ENCODE peak calls at places on chromosomes 7 and 10, in eight cellular contexts. One of them, this sample, is unnamed.

GRCh38 chr10:88386204-88386877 is 196.8 kb downstream of the RNLS start:
- DNase-seq in B cell: peak
- DNase-seq in esophagus muscularis mucosa: no peak
- DNase-seq in tibial nerve: no peak
- DNase-seq in GM12865: peak
- DNase-seq in Calu3: peak
- DNase-seq in GM23338: no peak
- DNase-seq in endothelial cell: no peak
- DNase-seq in this sample: peak

GRCh38 chr10:29078919-29079318 is 210.0 kb upstream of the LYZL1 start:
- DNase-seq in B cell: no peak
- DNase-seq in esophagus muscularis mucosa: no peak
- DNase-seq in tibial nerve: no peak
- DNase-seq in GM12865: no peak
- DNase-seq in Calu3: no peak
- DNase-seq in GM23338: peak
- DNase-seq in endothelial cell: no peak
- DNase-seq in this sample: no peak

GRCh38 chr10:121891103-121891502 is 36.7 kb downstream of the ATE1 start:
- DNase-seq in B cell: no peak
- DNase-seq in esophagus muscularis mucosa: no peak
- DNase-seq in tibial nerve: no peak
- DNase-seq in GM12865: no peak
- DNase-seq in Calu3: no peak
- DNase-seq in GM23338: peak
- DNase-seq in endothelial cell: no peak
- DNase-seq in this sample: no peak

GRCh38 chr10:16965740-16966447 is 148.7 kb upstream of the RSU1 start:
- DNase-seq in B cell: no peak
- DNase-seq in esophagus muscularis mucosa: no peak
- DNase-seq in tibial nerve: peak
- DNase-seq in GM12865: no peak
- DNase-seq in Calu3: peak
- DNase-seq in GM23338: peak
- DNase-seq in endothelial cell: no peak
- DNase-seq in this sample: no peak

GRCh38 chr7:98252655-98253054 is 623 bp upstream of the TECPR1 start:
- DNase-seq in B cell: no peak
- DNase-seq in esophagus muscularis mucosa: no peak
- DNase-seq in tibial nerve: no peak
- DNase-seq in GM12865: no peak
- DNase-seq in Calu3: no peak
- DNase-seq in GM23338: no peak
- DNase-seq in endothelial cell: no peak
- DNase-seq in this sample: no peak

GRCh38 chr10:88038268-88038667 is 174.8 kb downstream of the PTEN start:
- DNase-seq in B cell: no peak
- DNase-seq in esophagus muscularis mucosa: no peak
- DNase-seq in tibial nerve: no peak
- DNase-seq in GM12865: no peak
- DNase-seq in Calu3: no peak
- DNase-seq in GM23338: no peak
- DNase-seq in endothelial cell: no peak
- DNase-seq in this sample: no peak

GRCh38 chr7:90717286-90718060 is 121.4 kb downstream of the CDK14 start:
- DNase-seq in B cell: no peak
- DNase-seq in esophagus muscularis mucosa: no peak
- DNase-seq in tibial nerve: no peak
- DNase-seq in GM12865: no peak
- DNase-seq in Calu3: no peak
- DNase-seq in GM23338: no peak
- DNase-seq in endothelial cell: no peak
- DNase-seq in this sample: no peak

GRCh38 chr7:39300276-39300675 is 265.9 kb upstream of the YAE1 start:
- DNase-seq in B cell: no peak
- DNase-seq in esophagus muscularis mucosa: peak
- DNase-seq in tibial nerve: no peak
- DNase-seq in GM12865: no peak
- DNase-seq in Calu3: no peak
- DNase-seq in GM23338: no peak
- DNase-seq in endothelial cell: no peak
- DNase-seq in this sample: no peak

GRCh38 chr7:103540986-103541385 is 95.0 kb upstream of the SLC26A5 start:
- DNase-seq in B cell: no peak
- DNase-seq in esophagus muscularis mucosa: no peak
- DNase-seq in tibial nerve: no peak
- DNase-seq in GM12865: no peak
- DNase-seq in Calu3: no peak
- DNase-seq in GM23338: no peak
- DNase-seq in endothelial cell: no peak
- DNase-seq in this sample: no peak

GRCh38 chr7:114806590-114807167 is 115.2 kb upstream of the MDFIC start:
- DNase-seq in B cell: no peak
- DNase-seq in esophagus muscularis mucosa: no peak
- DNase-seq in tibial nerve: no peak
- DNase-seq in GM12865: no peak
- DNase-seq in Calu3: no peak
- DNase-seq in GM23338: no peak
- DNase-seq in endothelial cell: no peak
- DNase-seq in this sample: no peak

GRCh38 chr7:50068850-50069551 is 24.0 kb downstream of the ZPBP start:
- DNase-seq in B cell: peak
- DNase-seq in esophagus muscularis mucosa: no peak
- DNase-seq in tibial nerve: no peak
- DNase-seq in GM12865: peak
- DNase-seq in Calu3: peak
- DNase-seq in GM23338: peak
- DNase-seq in endothelial cell: no peak
- DNase-seq in this sample: peak

GRCh38 chr7:146948708-146949107 is 832.1 kb downstream of the CNTNAP2 start:
- DNase-seq in B cell: no peak
- DNase-seq in esophagus muscularis mucosa: no peak
- DNase-seq in tibial nerve: no peak
- DNase-seq in GM12865: no peak
- DNase-seq in Calu3: no peak
- DNase-seq in GM23338: no peak
- DNase-seq in endothelial cell: no peak
- DNase-seq in this sample: no peak

GRCh38 chr10:68560201-68560915 is at the start of gene TET1:
- DNase-seq in B cell: peak
- DNase-seq in esophagus muscularis mucosa: no peak
- DNase-seq in tibial nerve: peak
- DNase-seq in GM12865: peak
- DNase-seq in Calu3: peak
- DNase-seq in GM23338: peak
- DNase-seq in endothelial cell: peak
- DNase-seq in this sample: peak

GRCh38 chr7:149166630-149167352 is 19.5 kb downstream of the ZNF398 start:
- DNase-seq in B cell: no peak
- DNase-seq in esophagus muscularis mucosa: no peak
- DNase-seq in tibial nerve: no peak
- DNase-seq in GM12865: no peak
- DNase-seq in Calu3: no peak
- DNase-seq in GM23338: no peak
- DNase-seq in endothelial cell: no peak
- DNase-seq in this sample: no peak

GRCh38 chr10:3010819-3011422 is 56.4 kb upstream of the PFKP start:
- DNase-seq in B cell: no peak
- DNase-seq in esophagus muscularis mucosa: no peak
- DNase-seq in tibial nerve: no peak
- DNase-seq in GM12865: no peak
- DNase-seq in Calu3: no peak
- DNase-seq in GM23338: no peak
- DNase-seq in endothelial cell: no peak
- DNase-seq in this sample: no peak

GRCh38 chr10:21507066-21507669 is 18.3 kb downstream of the SKIDA1 start:
- DNase-seq in B cell: no peak
- DNase-seq in esophagus muscularis mucosa: no peak
- DNase-seq in tibial nerve: no peak
- DNase-seq in GM12865: no peak
- DNase-seq in Calu3: no peak
- DNase-seq in GM23338: no peak
- DNase-seq in endothelial cell: peak
- DNase-seq in this sample: no peak

GRCh38 chr10:99569971-99570370 is 37.2 kb downstream of the NKX2-3 start:
- DNase-seq in B cell: peak
- DNase-seq in esophagus muscularis mucosa: no peak
- DNase-seq in tibial nerve: no peak
- DNase-seq in GM12865: no peak
- DNase-seq in Calu3: no peak
- DNase-seq in GM23338: no peak
- DNase-seq in endothelial cell: no peak
- DNase-seq in this sample: no peak

GRCh38 chr10:91300011-91300575 is 79.6 kb downstream of the PCGF5 start:
- DNase-seq in B cell: no peak
- DNase-seq in esophagus muscularis mucosa: no peak
- DNase-seq in tibial nerve: no peak
- DNase-seq in GM12865: no peak
- DNase-seq in Calu3: no peak
- DNase-seq in GM23338: no peak
- DNase-seq in endothelial cell: no peak
- DNase-seq in this sample: no peak

GRCh38 chr10:91298224-91298862 is 77.9 kb downstream of the PCGF5 start:
- DNase-seq in B cell: peak
- DNase-seq in esophagus muscularis mucosa: no peak
- DNase-seq in tibial nerve: peak
- DNase-seq in GM12865: peak
- DNase-seq in Calu3: peak
- DNase-seq in GM23338: peak
- DNase-seq in endothelial cell: peak
- DNase-seq in this sample: peak

GRCh38 chr10:91295346-91295745 is 74.9 kb downstream of the PCGF5 start:
- DNase-seq in B cell: no peak
- DNase-seq in esophagus muscularis mucosa: no peak
- DNase-seq in tibial nerve: no peak
- DNase-seq in GM12865: no peak
- DNase-seq in Calu3: no peak
- DNase-seq in GM23338: no peak
- DNase-seq in endothelial cell: no peak
- DNase-seq in this sample: no peak

GRCh38 chr10:91294134-91294906 is 73.9 kb downstream of the PCGF5 start:
- DNase-seq in B cell: no peak
- DNase-seq in esophagus muscularis mucosa: no peak
- DNase-seq in tibial nerve: no peak
- DNase-seq in GM12865: no peak
- DNase-seq in Calu3: no peak
- DNase-seq in GM23338: no peak
- DNase-seq in endothelial cell: no peak
- DNase-seq in this sample: no peak

GRCh38 chr10:91296471-91296870 is 76.0 kb downstream of the PCGF5 start:
- DNase-seq in B cell: no peak
- DNase-seq in esophagus muscularis mucosa: no peak
- DNase-seq in tibial nerve: no peak
- DNase-seq in GM12865: peak
- DNase-seq in Calu3: no peak
- DNase-seq in GM23338: peak
- DNase-seq in endothelial cell: no peak
- DNase-seq in this sample: no peak
- TF ChIP-seq CTCF in B cell: no peak
- TF ChIP-seq CTCF in esophagus muscularis mucosa: no peak
- TF ChIP-seq CTCF in tibial nerve: no peak
- TF ChIP-seq CTCF in GM12865: peak
- TF ChIP-seq CTCF in Calu3: no peak
- TF ChIP-seq CTCF in GM23338: peak
- TF ChIP-seq CTCF in endothelial cell: no peak
- TF ChIP-seq CTCF in this sample: no peak

GRCh38 chr10:80690434-80690833 is 152.7 kb downstream of the SH2D4B start:
- DNase-seq in B cell: no peak
- DNase-seq in esophagus muscularis mucosa: no peak
- DNase-seq in tibial nerve: no peak
- DNase-seq in GM12865: no peak
- DNase-seq in Calu3: no peak
- DNase-seq in GM23338: no peak
- DNase-seq in endothelial cell: no peak
- DNase-seq in this sample: no peak

GRCh38 chr10:80685355-80685754 is 147.7 kb downstream of the SH2D4B start:
- DNase-seq in B cell: no peak
- DNase-seq in esophagus muscularis mucosa: no peak
- DNase-seq in tibial nerve: no peak
- DNase-seq in GM12865: no peak
- DNase-seq in Calu3: no peak
- DNase-seq in GM23338: no peak
- DNase-seq in endothelial cell: no peak
- DNase-seq in this sample: no peak

GRCh38 chr10:80681142-80681541 is 143.4 kb downstream of the SH2D4B start:
- DNase-seq in B cell: no peak
- DNase-seq in esophagus muscularis mucosa: no peak
- DNase-seq in tibial nerve: no peak
- DNase-seq in GM12865: no peak
- DNase-seq in Calu3: no peak
- DNase-seq in GM23338: no peak
- DNase-seq in endothelial cell: no peak
- DNase-seq in this sample: no peak

GRCh38 chr10:80684217-80684616 is 146.5 kb downstream of the SH2D4B start:
- DNase-seq in B cell: peak
- DNase-seq in esophagus muscularis mucosa: no peak
- DNase-seq in tibial nerve: no peak
- DNase-seq in GM12865: peak
- DNase-seq in Calu3: peak
- DNase-seq in GM23338: peak
- DNase-seq in endothelial cell: no peak
- DNase-seq in this sample: peak

GRCh38 chr10:80686734-80687561 is 149.2 kb downstream of the SH2D4B start:
- DNase-seq in B cell: no peak
- DNase-seq in esophagus muscularis mucosa: no peak
- DNase-seq in tibial nerve: no peak
- DNase-seq in GM12865: peak
- DNase-seq in Calu3: no peak
- DNase-seq in GM23338: peak
- DNase-seq in endothelial cell: no peak
- DNase-seq in this sample: no peak
- TF ChIP-seq CTCF in B cell: no peak
- TF ChIP-seq CTCF in esophagus muscularis mucosa: no peak
- TF ChIP-seq CTCF in tibial nerve: no peak
- TF ChIP-seq CTCF in GM12865: no peak
- TF ChIP-seq CTCF in Calu3: no peak
- TF ChIP-seq CTCF in GM23338: peak
- TF ChIP-seq CTCF in endothelial cell: no peak
- TF ChIP-seq CTCF in this sample: no peak

GRCh38 chr7:30770936-30771858 is at the start of gene MINDY4:
- DNase-seq in B cell: peak
- DNase-seq in esophagus muscularis mucosa: no peak
- DNase-seq in tibial nerve: peak
- DNase-seq in GM12865: peak
- DNase-seq in Calu3: peak
- DNase-seq in GM23338: peak
- DNase-seq in endothelial cell: peak
- DNase-seq in this sample: peak
- TF ChIP-seq CTCF in B cell: no peak
- TF ChIP-seq CTCF in esophagus muscularis mucosa: peak
- TF ChIP-seq CTCF in tibial nerve: no peak
- TF ChIP-seq CTCF in GM12865: no peak
- TF ChIP-seq CTCF in Calu3: no peak
- TF ChIP-seq CTCF in GM23338: no peak
- TF ChIP-seq CTCF in endothelial cell: no peak
- TF ChIP-seq CTCF in this sample: no peak

DNA sequence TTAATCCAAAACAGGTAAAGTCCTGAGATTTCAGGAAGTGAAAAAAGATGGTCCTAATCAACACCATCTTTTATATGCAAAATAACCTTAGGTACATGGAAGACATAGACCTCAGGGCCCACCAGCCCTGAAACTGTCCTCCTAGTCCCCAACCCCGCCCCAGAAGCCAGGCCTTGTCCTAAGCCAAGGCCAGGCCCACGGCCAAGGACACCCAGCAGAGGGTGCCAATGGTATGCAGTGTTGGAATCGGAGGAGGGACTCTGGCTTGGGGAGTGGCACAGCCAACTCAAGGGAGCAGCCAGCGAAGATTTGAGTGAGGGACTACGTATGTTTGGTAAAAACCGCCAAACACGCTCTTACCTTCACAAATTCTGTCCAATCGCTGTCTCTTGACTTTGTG is 96.7 kb downstream of the ZRANB1 start:
- DNase-seq in B cell: no peak
- DNase-seq in esophagus muscularis mucosa: no peak
- DNase-seq in tibial nerve: no peak
- DNase-seq in GM12865: peak
- DNase-seq in Calu3: peak
- DNase-seq in GM23338: peak
- DNase-seq in endothelial cell: no peak
- DNase-seq in this sample: no peak
- TF ChIP-seq CTCF in B cell: no peak
- TF ChIP-seq CTCF in esophagus muscularis mucosa: peak
- TF ChIP-seq CTCF in tibial nerve: peak
- TF ChIP-seq CTCF in GM12865: peak
- TF ChIP-seq CTCF in Calu3: no peak
- TF ChIP-seq CTCF in GM23338: peak
- TF ChIP-seq CTCF in endothelial cell: no peak
- TF ChIP-seq CTCF in this sample: no peak

This sample was measured in GM20000.